ENCODE peak calls at places on chromosome 18, in four cellular contexts. S, L, X and C are unnamed samples.

GRCh38 chr18:3966985-3967856 is 487.9 kb downstream of the DLGAP1 start:
- DNase-seq in S (no peak), L (no peak), X (no peak), C (no peak)

GRCh38 chr18:70372450-70373061 is 83.7 kb downstream of the SOCS6 start:
- DNase-seq in S (no peak), L (no peak), X (no peak), C (no peak)

GRCh38 chr18:76447268-76447890 is 47.7 kb downstream of the ZNF516 start:
- DNase-seq in S (no peak), L (no peak), X (no peak), C (no peak)

GRCh38 chr18:38872342-38872741 is 1306.7 kb upstream of the CELF4 start:
- DNase-seq in S (no peak), L (no peak), X (no peak), C (no peak)

GRCh38 chr18:62759704-62760402 is 44.5 kb downstream of the PHLPP1 start:
- DNase-seq in S (no peak), L (no peak), X (no peak), C (no peak)

GRCh38 chr18:79439201-79440023 is 43.7 kb downstream of the NFATC1 start:
- DNase-seq in S (peak), L (no peak), X (no peak), C (no peak)

GRCh38 chr18:74493689-74494088 is 2.5 kb upstream of the CNDP2 start:
- DNase-seq in S (no peak), L (peak), X (no peak), C (peak)

GRCh38 chr18:4454548-4455112 is 477 bp downstream of the DLGAP1 start:
- DNase-seq in S (no peak), L (no peak), X (peak), C (no peak)

GRCh38 chr18:29849145-29849544 is 1193.4 kb downstream of the DSC3 start:
- DNase-seq in S (no peak), L (no peak), X (no peak), C (no peak)

GRCh38 chr18:46220116-46220515 is 115.9 kb downstream of the HAUS1 start:
- DNase-seq in S (no peak), L (no peak), X (no peak), C (no peak)

GRCh38 chr18:49728542-49728941 is 84.8 kb downstream of the ACAA2 start:
- DNase-seq in S (peak), L (peak), X (peak), C (no peak)

GRCh38 chr18:80246656-80247402 is 485 bp downstream of the PARD6G start:
- DNase-seq in S (peak), L (no peak), X (peak), C (no peak)

GRCh38 chr18:3088044-3088443 is 75.1 kb upstream of the LPIN2 start:
- DNase-seq in S (no peak), L (no peak), X (no peak), C (no peak)

GRCh38 chr18:48002933-48003365 is 72.5 kb upstream of the SMAD2 start:
- DNase-seq in S (no peak), L (peak), X (no peak), C (peak)

GRCh38 chr18:62085766-62086165 is 101.1 kb downstream of the PIGN start:
- DNase-seq in S (no peak), L (no peak), X (no peak), C (no peak)

GRCh38 chr18:48885266-48885950 is 65.4 kb downstream of the SMAD7 start:
- DNase-seq in S (no peak), L (no peak), X (no peak), C (no peak)

GRCh38 chr18:37019157-37019571 is 190.2 kb downstream of the KIAA1328 start:
- DNase-seq in S (no peak), L (no peak), X (peak), C (no peak)

GRCh38 chr18:45102863-45103262 is 422.2 kb downstream of the SETBP1 start:
- DNase-seq in S (no peak), L (no peak), X (no peak), C (no peak)

GRCh38 chr18:36776650-36777049 is 52.2 kb downstream of the TPGS2 start:
- DNase-seq in S (no peak), L (no peak), X (no peak), C (no peak)

GRCh38 chr18:74414951-74415515 is 42.1 kb downstream of the DIPK1C start:
- DNase-seq in S (no peak), L (no peak), X (no peak), C (no peak)

GRCh38 chr18:32049393-32050161 is 31.0 kb downstream of the RNF125 start:
- DNase-seq in S (no peak), L (no peak), X (no peak), C (no peak)

GRCh38 chr18:4854664-4855063 is 342.4 kb downstream of the AKAIN1 start:
- DNase-seq in S (no peak), L (no peak), X (no peak), C (no peak)

GRCh38 chr18:4270988-4271387 is 184.1 kb downstream of the DLGAP1 start:
- DNase-seq in S (no peak), L (no peak), X (no peak), C (no peak)

GRCh38 chr18:70332694-70333093 is 43.8 kb downstream of the SOCS6 start:
- DNase-seq in S (no peak), L (no peak), X (no peak), C (no peak)

GRCh38 chr18:63098014-63098981 is 221.3 kb downstream of the BCL2 start:
- DNase-seq in S (no peak), L (no peak), X (no peak), C (no peak)

GRCh38 chr18:11842562-11842961 is 8.7 kb upstream of the CHMP1B start:
- DNase-seq in S (no peak), L (no peak), X (no peak), C (no peak)

GRCh38 chr18:11429876-11430275 is 179.5 kb upstream of the SLC35G4 start:
- DNase-seq in S (no peak), L (no peak), X (no peak), C (no peak)

DNA sequence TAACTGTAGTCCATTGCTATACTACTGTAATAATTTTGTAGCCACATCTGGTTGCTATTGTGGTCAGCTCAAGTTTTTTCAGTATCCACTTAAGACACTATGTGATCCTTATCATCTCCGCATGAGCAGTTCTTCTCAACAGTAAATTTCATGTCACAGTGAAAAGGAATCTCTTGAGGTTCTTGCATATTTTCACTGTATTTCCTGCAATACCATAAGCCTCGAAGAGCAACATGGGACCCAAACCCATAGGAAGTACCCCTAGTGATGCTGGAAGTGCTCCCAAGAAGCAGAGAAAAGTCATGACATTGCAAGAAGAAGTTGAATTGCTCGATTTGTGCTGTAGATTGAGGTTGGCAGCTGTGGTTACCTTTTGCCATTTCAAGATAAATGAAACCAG is 86.8 kb downstream of the LDLRAD4 start:
- DNase-seq in S (no peak), L (no peak), X (no peak), C (no peak)
- TF ChIP-seq JUND in S (no peak), L (no peak), X (no peak), C (no peak)

DNA sequence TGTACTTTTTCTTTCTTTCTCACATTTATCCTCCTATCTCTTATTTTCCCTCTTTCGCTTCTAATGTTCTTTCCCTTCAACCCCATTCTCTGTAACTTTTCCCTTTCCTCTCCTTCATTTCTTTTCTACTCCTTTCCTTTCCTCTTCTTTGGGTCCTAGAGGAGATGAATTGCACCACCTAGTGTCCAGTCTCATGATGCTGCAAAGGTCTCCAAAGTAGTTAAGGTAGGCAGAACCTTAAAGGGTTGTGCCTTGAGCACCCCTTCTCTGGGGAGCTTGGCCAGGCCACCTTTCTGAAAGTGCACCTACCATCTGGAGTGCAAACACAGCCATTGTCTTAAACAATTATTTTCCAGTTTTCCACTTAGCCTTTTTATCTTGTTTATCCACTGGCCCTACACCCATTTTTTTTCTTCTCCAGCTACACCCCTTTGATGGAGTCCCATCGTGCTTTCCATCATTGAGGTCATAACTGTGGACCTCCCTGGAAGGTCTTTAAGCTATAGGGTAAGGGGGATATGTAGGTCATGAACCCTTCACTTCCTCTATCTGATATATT is 156.0 kb downstream of the ESCO1 start:
- DNase-seq in S (peak), L (peak), X (peak), C (peak)
- TF ChIP-seq JUND in S (no peak), L (no peak), X (no peak), C (no peak)

GRCh38 chr18:52063923-52064322 is 276.1 kb upstream of the DCC start:
- DNase-seq in S (no peak), L (no peak), X (no peak), C (no peak)
- TF ChIP-seq JUND in S (no peak), L (no peak), X (no peak), C (no peak)

GRCh38 chr18:8800445-8800844 is 95.1 kb downstream of the MTCL1 start:
- DNase-seq in S (no peak), L (peak), X (no peak), C (no peak)
- TF ChIP-seq JUND in S (no peak), L (peak), X (peak), C (no peak)

DNA sequence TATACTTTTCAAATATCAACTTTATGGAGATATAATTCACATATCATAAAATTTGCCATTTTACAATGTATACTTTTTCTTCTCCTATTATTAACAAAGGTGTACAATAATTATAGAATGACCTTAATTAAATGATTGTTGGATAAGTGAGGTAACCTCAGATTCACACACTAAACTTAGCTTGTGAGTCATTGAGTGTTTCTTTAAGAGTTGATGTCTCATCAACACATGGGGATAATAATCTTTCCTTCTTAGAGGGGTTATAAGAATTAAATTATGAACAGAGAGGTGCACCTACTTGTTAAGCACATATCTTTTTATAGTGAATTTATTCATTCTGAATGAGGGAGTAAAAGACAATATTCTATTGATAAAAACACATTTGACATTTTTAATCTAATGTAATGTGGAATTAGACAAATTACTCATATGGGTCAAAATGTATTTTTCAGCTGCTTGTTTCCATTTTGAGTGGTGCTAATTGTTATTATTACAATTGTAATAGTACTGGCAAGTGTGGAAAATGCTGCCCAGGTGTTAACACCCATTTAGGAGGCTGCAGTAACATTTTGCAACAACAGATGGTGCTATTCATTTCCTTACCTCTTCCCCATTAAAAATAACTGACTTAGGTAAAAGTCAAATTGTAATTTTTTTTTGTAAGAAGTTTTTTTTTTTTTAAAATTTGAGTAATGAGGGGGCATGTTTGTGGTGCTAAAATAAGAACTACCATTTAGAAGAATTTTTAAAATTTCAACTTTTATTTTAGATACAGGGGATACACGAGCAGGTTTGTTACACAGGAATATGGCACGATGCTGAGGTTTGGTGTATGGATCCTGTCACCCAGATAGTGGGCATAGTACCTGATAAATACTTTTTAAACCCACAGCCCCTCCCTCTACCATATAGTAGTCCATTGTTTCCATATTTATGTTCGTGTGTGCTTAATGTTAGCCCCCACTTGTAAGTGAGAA is 32.1 kb upstream of the DYNAP start:
- DNase-seq in S (peak), L (no peak), X (peak), C (peak)
- TF ChIP-seq JUND in S (no peak), L (no peak), X (no peak), C (no peak)

GRCh38 chr18:57447154-57447621 is 12.0 kb downstream of the ONECUT2 start:
- DNase-seq in S (peak), L (no peak), X (no peak), C (no peak)
- TF ChIP-seq JUND in S (no peak), L (no peak), X (no peak), C (no peak)

GRCh38 chr18:35616074-35616473 is 34.5 kb downstream of the GALNT1 start:
- DNase-seq in S (no peak), L (no peak), X (no peak), C (no peak)

GRCh38 chr18:35618703-35619102 is 37.2 kb downstream of the GALNT1 start:
- DNase-seq in S (no peak), L (no peak), X (no peak), C (no peak)

GRCh38 chr18:35617865-35618264 is 36.3 kb downstream of the GALNT1 start:
- DNase-seq in S (no peak), L (no peak), X (no peak), C (no peak)

GRCh38 chr18:35618289-35618688 is 36.7 kb downstream of the GALNT1 start:
- DNase-seq in S (no peak), L (no peak), X (no peak), C (no peak)

GRCh38 chr18:35616664-35617423 is 35.3 kb downstream of the GALNT1 start:
- DNase-seq in S (peak), L (no peak), X (peak), C (no peak)
- TF ChIP-seq JUND in S (no peak), L (peak), X (no peak), C (no peak)

DNA sequence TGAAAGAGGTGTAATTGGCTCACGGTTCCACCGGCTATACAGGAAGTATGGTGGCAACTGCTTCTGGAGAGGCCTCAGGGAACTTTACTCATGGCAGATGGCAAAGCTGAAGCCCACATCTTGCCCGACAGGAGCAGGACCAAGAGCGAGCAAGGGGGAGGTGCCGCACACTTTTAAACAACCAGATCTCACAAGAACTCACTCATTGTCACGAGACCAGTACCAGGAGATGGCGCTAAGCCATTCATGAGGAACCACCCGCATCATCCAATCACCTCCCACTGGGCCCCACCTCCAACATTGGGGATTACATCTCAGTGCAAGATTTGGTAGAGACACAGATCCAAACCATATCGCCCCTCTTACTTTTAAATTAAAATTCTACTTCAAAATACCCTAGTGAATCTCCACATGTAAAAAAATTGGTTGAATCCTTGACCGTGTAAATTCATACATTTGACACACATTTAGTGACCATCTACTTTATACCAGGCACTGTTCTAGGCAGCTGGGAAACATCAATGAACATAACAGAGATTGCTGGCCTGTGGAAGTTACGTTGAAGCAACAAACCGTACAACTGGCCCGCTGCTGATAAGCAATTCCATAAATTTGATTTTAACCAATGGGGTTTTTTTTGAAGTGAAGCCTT is 87.6 kb downstream of the ALPK2 start:
- DNase-seq in S (no peak), L (peak), X (no peak), C (peak)
- TF ChIP-seq JUND in S (no peak), L (no peak), X (no peak), C (no peak)

GRCh38 chr18:248053-248452 is 19.8 kb downstream of the THOC1 start:
- DNase-seq in S (no peak), L (no peak), X (no peak), C (no peak)

GRCh38 chr18:245282-245847 is 22.5 kb downstream of the THOC1 start:
- DNase-seq in S (no peak), L (no peak), X (no peak), C (no peak)

GRCh38 chr18:251572-251971 is 16.3 kb downstream of the THOC1 start:
- DNase-seq in S (no peak), L (no peak), X (no peak), C (no peak)

DNA sequence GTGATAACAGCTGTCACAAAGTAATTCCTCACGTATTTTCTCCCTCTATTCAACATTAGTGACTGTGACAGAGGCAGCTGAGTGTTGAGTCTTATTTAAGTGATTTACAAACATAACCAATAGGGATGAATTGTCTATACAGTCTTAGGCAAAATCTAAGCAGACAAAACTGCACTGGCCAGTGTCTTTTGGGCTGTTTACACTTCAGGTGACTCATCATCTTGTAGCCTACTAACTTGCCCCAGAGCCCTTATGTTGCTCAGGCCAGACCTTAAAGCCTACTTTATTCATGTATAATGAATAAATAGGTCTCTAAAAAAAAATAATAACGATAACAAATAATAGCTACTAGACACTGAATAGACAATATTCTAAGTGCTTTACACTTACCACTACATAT is 17.2 kb downstream of the THOC1 start:
- DNase-seq in S (no peak), L (no peak), X (no peak), C (peak)
- TF ChIP-seq JUND in S (peak), L (no peak), X (no peak), C (peak)